ENCODE peak calls at places on chromosomes 12 and 14, in ten cellular contexts. Y, M, J, K, N, C, I, W, S and F are unnamed samples.
A peak's percentile ranks its signal among the peaks of the same experiment; 100 is the strongest.

GRCh38 chr12:49870501-49871262 is 27.8 kb upstream of the BCDIN3D start:
- DNase-seq in Y (no peak), M (no peak), J (no peak), K (no peak), N (no peak), C (no peak), I (peak; percentile 12), W (no peak), S (no peak), F (peak; percentile 82)

GRCh38 chr12:121522962-121523361 is 57.9 kb downstream of the KDM2B start:
- DNase-seq in Y (no peak), M (no peak), J (no peak), K (no peak), N (no peak), C (no peak), I (no peak), W (no peak), S (no peak), F (no peak)

GRCh38 chr12:51846911-51847829 is 1.3 kb downstream of the FIGNL2 start:
- DNase-seq in Y (no peak), M (peak; percentile 34), J (no peak), K (no peak), N (peak; percentile 89), C (no peak), I (peak; percentile 54), W (peak; percentile 44), S (no peak), F (no peak)

GRCh38 chr14:92581206-92581605 is 67.6 kb downstream of the RIN3 start:
- DNase-seq in Y (no peak), M (no peak), J (peak; percentile 40), K (no peak), N (no peak), C (no peak), I (no peak), W (no peak), S (no peak), F (no peak)

GRCh38 chr12:126891789-126892188 is 1375.2 kb upstream of the TMEM132C start:
- DNase-seq in Y (no peak), M (no peak), J (no peak), K (peak; percentile 21), N (peak; percentile 28), C (no peak), I (no peak), W (no peak), S (no peak), F (no peak)

GRCh38 chr12:64098709-64099354 is 123.3 kb downstream of the KICS2 start:
- DNase-seq in Y (no peak), M (no peak), J (peak; percentile 75), K (no peak), N (no peak), C (no peak), I (no peak), W (no peak), S (no peak), F (no peak)

GRCh38 chr12:104414581-104415305 is 42.0 kb upstream of the CHST11 start:
- DNase-seq in Y (no peak), M (no peak), J (no peak), K (peak; percentile 71), N (peak; percentile 80), C (no peak), I (no peak), W (no peak), S (no peak), F (no peak)

GRCh38 chr12:121531356-121531750 is 49.5 kb downstream of the KDM2B start:
- DNase-seq in Y (no peak), M (no peak), J (no peak), K (no peak), N (no peak), C (no peak), I (no peak), W (no peak), S (no peak), F (no peak)

DNA sequence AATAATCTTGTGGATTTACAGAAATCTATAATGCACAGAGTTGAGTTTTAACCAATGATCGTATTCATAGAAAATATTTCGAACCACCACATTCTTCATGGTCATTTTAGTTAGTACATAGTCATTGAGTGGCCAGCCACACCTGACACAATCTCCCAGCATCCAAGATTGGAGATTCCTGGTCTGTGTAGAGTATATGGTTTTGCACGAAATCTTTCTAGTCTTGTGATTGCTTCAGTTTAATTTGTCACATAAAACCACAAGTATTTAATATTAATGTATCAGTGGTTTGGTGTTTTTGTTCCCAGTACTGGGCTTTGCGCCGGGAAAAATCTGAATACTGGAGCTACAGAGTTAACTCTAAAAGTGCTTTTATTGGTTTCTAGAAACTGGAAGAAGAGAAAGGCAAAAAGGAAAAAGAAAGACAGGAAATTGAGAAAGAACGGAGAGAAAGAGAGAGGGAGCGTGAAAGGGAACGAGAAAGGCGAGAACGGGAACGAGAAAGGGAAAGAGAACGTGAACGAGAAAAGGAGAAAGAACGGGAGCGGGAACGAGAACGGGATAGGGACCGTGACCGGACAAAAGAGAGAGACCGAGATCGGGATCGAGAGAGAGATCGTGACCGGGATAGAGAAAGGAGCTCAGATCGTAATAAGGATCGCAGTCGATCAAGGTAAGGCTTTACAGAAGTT is 33.4 kb upstream of the PSEN1 start:
- DNase-seq in Y (no peak), M (no peak), J (no peak), K (no peak), N (no peak), C (no peak), I (no peak), W (no peak), S (no peak), F (no peak)
- TF ChIP-seq POLR2AphosphoS5 in Y (no peak), M (no peak), J (no peak), K (no peak), N (no peak), C (no peak), I (no peak), W (no peak), S (no peak), F (no peak)

DNA sequence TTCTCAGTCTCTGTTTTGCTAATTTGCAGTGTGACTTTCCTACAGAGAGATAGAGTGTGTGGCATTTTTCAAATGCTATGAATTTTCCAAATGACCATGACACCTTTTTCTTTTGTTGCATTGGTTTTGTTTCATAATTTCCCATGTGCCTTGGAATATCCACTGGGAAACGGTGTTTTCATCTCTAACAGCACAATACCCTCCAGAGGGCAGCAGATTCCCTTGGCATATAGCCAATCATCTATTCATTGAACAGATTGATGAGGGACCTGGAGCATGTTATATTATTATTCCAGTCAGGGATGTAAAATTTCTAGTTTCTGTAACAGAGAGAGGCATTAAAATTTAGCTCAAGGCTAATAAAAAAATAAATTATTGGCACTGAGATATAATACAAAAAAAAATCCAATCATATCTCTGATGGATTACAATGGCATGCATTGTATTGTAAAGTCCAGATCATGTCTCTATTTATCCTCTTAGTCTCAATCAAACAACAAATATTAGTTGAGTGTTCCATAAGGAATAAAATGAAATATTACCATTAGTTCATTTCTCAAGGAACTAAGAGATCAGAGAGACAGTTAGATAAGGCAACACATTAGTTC is 29.6 kb upstream of the NTN4 start:
- DNase-seq in Y (peak; percentile 63), M (peak; percentile 47), J (no peak), K (peak; percentile 41), N (peak; percentile 64), C (no peak), I (no peak), W (peak; percentile 41), S (no peak), F (no peak)
- TF ChIP-seq POLR2AphosphoS5 in Y (peak; percentile 61), M (peak; percentile 54), J (no peak), K (peak; percentile 64), N (no peak), C (no peak), I (no peak), W (peak; percentile 70), S (no peak), F (no peak)

GRCh38 chr12:6970096-6970527 is 352 bp downstream of the PHB2 start:
- DNase-seq in Y (no peak), M (no peak), J (no peak), K (no peak), N (peak; percentile 61), C (no peak), I (no peak), W (no peak), S (peak; percentile 82), F (no peak)

GRCh38 chr12:6978188-6978986 is 7.7 kb downstream of the EMG1 start:
- DNase-seq in Y (no peak), M (peak; percentile 58), J (no peak), K (no peak), N (no peak), C (no peak), I (no peak), W (no peak), S (no peak), F (no peak)

GRCh38 chr12:6977653-6978052 is 6.9 kb downstream of the EMG1 start:
- DNase-seq in Y (no peak), M (no peak), J (no peak), K (no peak), N (no peak), C (no peak), I (no peak), W (no peak), S (no peak), F (no peak)

GRCh38 chr12:6975297-6976032 is 4.8 kb downstream of the EMG1 start:
- DNase-seq in Y (no peak), M (no peak), J (peak; percentile 35), K (no peak), N (no peak), C (no peak), I (no peak), W (no peak), S (no peak), F (no peak)

GRCh38 chr12:6974180-6974579 is 3.5 kb downstream of the EMG1 start:
- DNase-seq in Y (no peak), M (no peak), J (no peak), K (no peak), N (no peak), C (no peak), I (no peak), W (no peak), S (no peak), F (no peak)
- TF ChIP-seq POLR2AphosphoS5 in Y (no peak), M (no peak), J (no peak), K (no peak), N (no peak), C (no peak), I (no peak), W (no peak), S (no peak), F (no peak)

GRCh38 chr14:101561897-101562490 is 699 bp downstream of the DIO3 start:
- DNase-seq in Y (no peak), M (no peak), J (no peak), K (no peak), N (peak; percentile 17), C (no peak), I (no peak), W (no peak), S (no peak), F (no peak)

GRCh38 chr14:101560534-101561113 is 671 bp upstream of the DIO3 start:
- DNase-seq in Y (no peak), M (no peak), J (no peak), K (no peak), N (peak; percentile 36), C (no peak), I (no peak), W (no peak), S (no peak), F (no peak)

GRCh38 chr14:101562659-101563351 is 1.5 kb downstream of the DIO3 start:
- DNase-seq in Y (no peak), M (no peak), J (no peak), K (no peak), N (peak; percentile 9), C (no peak), I (no peak), W (no peak), S (no peak), F (no peak)

GRCh38 chr14:101559624-101560533 is 1.4 kb upstream of the DIO3 start:
- DNase-seq in Y (no peak), M (no peak), J (peak; percentile 81), K (no peak), N (peak; percentile 67), C (no peak), I (no peak), W (peak; percentile 48), S (no peak), F (no peak)

GRCh38 chr14:101561145-101561896 is at the start of gene DIO3:
- DNase-seq in Y (no peak), M (peak; percentile 24), J (no peak), K (peak; percentile 32), N (peak; percentile 93), C (no peak), I (no peak), W (peak; percentile 40), S (no peak), F (no peak)
- TF ChIP-seq POLR2AphosphoS5 in Y (no peak), M (no peak), J (no peak), K (peak; percentile 27), N (peak; percentile 58), C (no peak), I (no peak), W (no peak), S (no peak), F (no peak)